ENCODE peak calls at places on chromosome 2, in six cellular contexts. Z, J, W, R, F and P are unnamed samples. For H3K4me1 and H3K36me3, the result is how much of the 10 kb centered on the place peaks cover.

GRCh38 chr2:11949732-11950503 is 203.5 kb downstream of the LPIN1 start:
- DNase-seq in Z (no peak), J (no peak), W (no peak), R (no peak), F (no peak), P (no peak)

GRCh38 chr2:219560037-219560892 is 11.1 kb downstream of the OBSL1 start:
- DNase-seq in Z (no peak), J (no peak), W (peak), R (no peak), F (no peak), P (no peak)

GRCh38 chr2:186716899-186717811 is 23.3 kb downstream of the FAM171B start:
- DNase-seq in Z (peak), J (no peak), W (no peak), R (no peak), F (no peak), P (no peak)

GRCh38 chr2:70946832-70947442 is 11.2 kb downstream of the ATP6V1B1 start:
- DNase-seq in Z (peak), J (peak), W (peak), R (peak), F (peak), P (peak)

GRCh38 chr2:166665991-166666940 is 172.2 kb upstream of the SCN7A start:
- DNase-seq in Z (no peak), J (no peak), W (no peak), R (no peak), F (no peak), P (no peak)

GRCh38 chr2:222941510-222942032 is 80.7 kb downstream of the ACSL3 start:
- DNase-seq in Z (no peak), J (no peak), W (no peak), R (no peak), F (no peak), P (no peak)

GRCh38 chr2:174246944-174247381 is 1.4 kb downstream of the OLA1 start:
- DNase-seq in Z (no peak), J (no peak), W (no peak), R (peak), F (no peak), P (no peak)

GRCh38 chr2:158845869-158846268 is 50.8 kb downstream of the DAPL1 start:
- DNase-seq in Z (peak), J (no peak), W (no peak), R (no peak), F (no peak), P (no peak)

GRCh38 chr2:136966485-136966884 is 201.1 kb downstream of the THSD7B start:
- DNase-seq in Z (no peak), J (no peak), W (no peak), R (no peak), F (no peak), P (no peak)

DNA sequence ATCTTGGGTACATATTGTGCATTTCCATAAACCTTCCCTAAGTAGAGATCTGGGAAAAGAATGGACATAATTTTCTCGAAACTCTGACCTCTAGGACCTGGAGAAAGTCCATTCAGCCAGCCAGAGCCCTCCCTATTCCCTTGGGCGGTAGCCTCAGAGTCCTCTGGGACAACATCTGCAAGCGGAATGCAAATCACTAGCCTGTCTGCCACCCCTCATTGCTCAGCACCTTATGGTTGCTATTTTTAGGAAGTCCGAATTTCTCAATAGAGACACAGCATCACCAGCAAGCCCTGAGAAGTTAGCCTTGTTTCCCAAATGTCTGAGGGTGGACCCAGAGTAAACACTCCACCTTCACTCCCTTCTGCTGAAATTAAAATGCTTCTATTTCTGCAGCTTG is 17.6 kb upstream of the CD28 start:
- DNase-seq in Z (peak), J (no peak), W (peak), R (no peak), F (no peak), P (no peak)
- H3K4me1 ChIP-seq in Z (under half), J (under half), W (half or more), R (half or more), F (under half), P (under half)

GRCh38 chr2:39432701-39433100 is 4.4 kb downstream of the MAP4K3 start:
- DNase-seq in Z (no peak), J (no peak), W (no peak), R (no peak), F (no peak), P (no peak)

GRCh38 chr2:39434233-39434897 is 2.7 kb downstream of the MAP4K3 start:
- DNase-seq in Z (no peak), J (no peak), W (no peak), R (no peak), F (no peak), P (no peak)

GRCh38 chr2:39429738-39430137 is 7.3 kb downstream of the MAP4K3 start:
- DNase-seq in Z (no peak), J (no peak), W (no peak), R (no peak), F (no peak), P (no peak)

GRCh38 chr2:39433586-39434195 is 3.4 kb downstream of the MAP4K3 start:
- DNase-seq in Z (no peak), J (no peak), W (no peak), R (no peak), F (no peak), P (no peak)

DNA sequence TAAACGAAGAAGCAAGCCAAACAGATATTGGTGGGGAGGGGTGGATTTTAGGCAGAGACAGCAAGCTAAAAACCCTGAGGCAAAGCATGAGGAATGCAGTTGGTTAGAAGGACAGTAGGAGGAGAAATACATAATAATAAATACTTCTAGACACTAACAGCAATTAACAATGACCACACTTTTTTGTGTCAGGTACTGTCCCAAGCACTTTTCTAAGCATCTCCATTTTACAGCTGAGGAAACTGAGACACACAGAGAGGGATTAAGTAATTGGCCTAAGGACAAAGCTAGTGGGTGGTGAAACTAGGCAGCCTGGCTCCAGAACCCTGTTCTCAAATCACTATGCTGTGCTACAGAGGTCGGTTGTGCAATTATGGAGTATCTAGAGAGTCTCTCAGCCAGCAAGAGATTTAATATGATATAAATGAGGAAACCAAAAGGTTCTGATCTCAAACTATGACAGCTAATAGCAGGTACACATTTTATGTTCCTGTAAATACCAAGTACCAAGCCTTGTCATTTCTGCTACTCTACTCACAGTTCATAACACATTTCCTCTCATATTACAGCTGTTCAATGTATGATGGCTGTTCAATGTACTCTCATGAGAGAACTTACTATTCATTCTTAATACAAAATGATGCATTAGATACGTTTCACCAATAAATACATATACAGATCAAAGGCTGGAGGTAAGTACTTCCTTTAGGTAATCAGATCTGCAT is 5.3 kb downstream of the MAP4K3 start:
- DNase-seq in Z (peak), J (no peak), W (no peak), R (no peak), F (no peak), P (no peak)
- H3K27ac ChIP-seq in Z (no peak), J (no peak), W (peak), R (peak), F (no peak), P (no peak)

GRCh38 chr2:15626967-15627366 is 35.3 kb downstream of the DDX1 start:
- DNase-seq in Z (no peak), J (no peak), W (no peak), R (no peak), F (no peak), P (no peak)

GRCh38 chr2:15627842-15628684 is 36.4 kb downstream of the DDX1 start:
- DNase-seq in Z (no peak), J (no peak), W (no peak), R (no peak), F (no peak), P (no peak)

GRCh38 chr2:15625344-15626036 is 33.8 kb downstream of the DDX1 start:
- DNase-seq in Z (no peak), J (no peak), W (no peak), R (no peak), F (no peak), P (no peak)

GRCh38 chr2:15624903-15625302 is 33.2 kb downstream of the DDX1 start:
- DNase-seq in Z (no peak), J (no peak), W (no peak), R (no peak), F (no peak), P (no peak)

GRCh38 chr2:15626126-15626525 is 34.5 kb downstream of the DDX1 start:
- DNase-seq in Z (no peak), J (no peak), W (no peak), R (no peak), F (no peak), P (no peak)
- H3K36me3 ChIP-seq in Z (half or more), J (half or more), W (half or more), R (under half), F (under half), P (under half)

DNA sequence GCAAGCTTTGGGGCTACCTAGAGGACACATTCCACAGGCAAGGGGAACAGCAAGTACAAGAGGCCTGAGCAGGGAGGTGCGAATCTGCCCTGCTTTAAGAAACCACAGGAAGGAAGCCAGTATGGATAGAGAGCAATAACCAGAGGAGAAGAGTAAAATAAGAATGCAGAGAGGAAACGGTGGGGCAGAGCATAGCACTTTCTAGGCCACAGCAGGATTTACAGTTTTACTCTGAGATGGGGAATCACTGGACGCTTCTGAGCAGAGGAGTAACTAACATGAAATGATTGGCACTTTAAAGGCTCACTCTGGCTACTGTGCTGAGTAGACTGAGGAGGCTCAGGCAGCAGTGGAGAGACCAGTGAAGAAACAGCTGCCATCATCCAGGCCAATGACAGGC is 23.8 kb downstream of the AAK1 start:
- DNase-seq in Z (no peak), J (no peak), W (no peak), R (no peak), F (no peak), P (no peak)
- H3K4me1 ChIP-seq in Z (under half), J (under half), W (under half), R (under half), F (under half), P (half or more)

DNA sequence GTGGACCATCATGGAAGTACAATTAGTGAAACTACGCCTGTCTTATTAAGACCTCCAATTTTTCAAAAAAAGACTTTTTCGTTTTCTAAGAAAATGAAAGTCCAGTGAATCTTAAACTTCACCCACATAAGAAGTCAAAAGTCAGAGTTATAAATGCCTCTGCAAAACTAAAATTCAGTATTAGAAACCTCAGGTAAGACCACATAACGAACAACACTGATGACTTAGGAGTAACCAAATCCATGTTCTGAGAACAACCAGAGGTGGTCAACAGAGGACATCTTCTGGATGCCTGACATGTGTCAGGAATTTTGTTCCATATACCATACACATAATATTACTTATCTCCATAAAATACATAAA is 62.4 kb downstream of the RPL31 start:
- DNase-seq in Z (no peak), J (no peak), W (no peak), R (no peak), F (no peak), P (no peak)
- H3K27ac ChIP-seq in Z (no peak), J (peak), W (peak), R (peak), F (no peak), P (no peak)

GRCh38 chr2:128169497-128169896 is 78.5 kb downstream of the UGGT1 start:
- DNase-seq in Z (no peak), J (no peak), W (no peak), R (peak), F (no peak), P (no peak)

GRCh38 chr2:128172191-128172590 is 81.2 kb downstream of the UGGT1 start:
- DNase-seq in Z (peak), J (no peak), W (no peak), R (peak), F (no peak), P (no peak)

GRCh38 chr2:128169933-128170709 is 79.1 kb downstream of the UGGT1 start:
- DNase-seq in Z (no peak), J (no peak), W (no peak), R (peak), F (no peak), P (no peak)

GRCh38 chr2:128169094-128169493 is 78.1 kb downstream of the UGGT1 start:
- DNase-seq in Z (no peak), J (no peak), W (no peak), R (no peak), F (no peak), P (no peak)

GRCh38 chr2:128170776-128171175 is 79.8 kb downstream of the UGGT1 start:
- DNase-seq in Z (no peak), J (no peak), W (no peak), R (no peak), F (no peak), P (no peak)
- H3K36me3 ChIP-seq in Z (half or more), J (half or more), W (half or more), R (under half), F (under half), P (half or more)

DNA sequence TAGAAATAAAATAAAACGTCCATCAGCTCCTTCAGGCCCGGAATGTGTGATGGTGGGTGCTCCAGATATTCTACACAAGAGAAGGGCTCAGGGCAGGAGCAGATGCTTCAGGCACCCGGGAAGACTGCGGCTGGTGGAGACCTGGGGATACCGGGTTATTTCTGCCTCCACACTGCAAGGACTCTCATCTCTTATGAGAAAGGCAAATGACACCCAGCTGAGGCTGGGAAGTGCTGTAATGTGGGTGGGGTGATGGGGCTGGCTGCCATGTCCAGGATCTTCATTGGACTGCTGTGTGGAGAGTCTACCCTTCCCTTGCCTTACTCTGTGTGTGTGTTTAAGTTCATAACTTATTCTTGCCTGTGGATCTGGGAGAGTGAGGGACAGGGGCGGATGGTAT is 124.1 kb downstream of the KLHL29 start:
- DNase-seq in Z (no peak), J (no peak), W (no peak), R (no peak), F (no peak), P (no peak)
- H3K4me1 ChIP-seq in Z (under half), J (under half), W (under half), R (under half), F (under half), P (under half)

GRCh38 chr2:181786371-181787228 is 104.9 kb upstream of the ITPRID2 start:
- DNase-seq in Z (no peak), J (no peak), W (no peak), R (no peak), F (no peak), P (no peak)

GRCh38 chr2:181789827-181790448 is 101.6 kb upstream of the ITPRID2 start:
- DNase-seq in Z (no peak), J (no peak), W (no peak), R (no peak), F (no peak), P (no peak)

GRCh38 chr2:181785677-181786344 is 105.5 kb upstream of the NEUROD1 start:
- DNase-seq in Z (no peak), J (no peak), W (no peak), R (no peak), F (no peak), P (no peak)

GRCh38 chr2:181788883-181789555 is 102.5 kb upstream of the ITPRID2 start:
- DNase-seq in Z (no peak), J (no peak), W (no peak), R (no peak), F (peak), P (no peak)

GRCh38 chr2:181787310-181788048 is 104.1 kb upstream of the ITPRID2 start:
- DNase-seq in Z (no peak), J (no peak), W (no peak), R (no peak), F (no peak), P (no peak)
- H3K27ac ChIP-seq in Z (no peak), J (no peak), W (no peak), R (no peak), F (no peak), P (no peak)